ENCODE peak calls at places on chromosome 18, in four cellular contexts. One of them, this sample, is unnamed.

GRCh38 chr18:48819781-48820482 is 130.8 kb downstream of the SMAD7 start:
- DNase-seq in CD8-positive, alpha-beta T cell: no peak
- DNase-seq in A549: no peak
- DNase-seq in pancreas: no peak
- DNase-seq in this sample: no peak

GRCh38 chr18:63881851-63882250 is 5.7 kb upstream of the SERPINB2 start:
- DNase-seq in A549: no peak
- DNase-seq in CD8-positive, alpha-beta T cell: no peak
- DNase-seq in pancreas: no peak
- DNase-seq in this sample: no peak

GRCh38 chr18:56563568-56563967 is 74.8 kb downstream of the TXNL1 start:
- DNase-seq in CD8-positive, alpha-beta T cell: no peak
- DNase-seq in A549: peak; percentile 2
- DNase-seq in pancreas: no peak
- DNase-seq in this sample: no peak

GRCh38 chr18:10279905-10280658 is 174.4 kb upstream of the APCDD1 start:
- DNase-seq in A549: no peak
- DNase-seq in pancreas: no peak
- DNase-seq in CD8-positive, alpha-beta T cell: no peak
- DNase-seq in this sample: no peak

GRCh38 chr18:13611058-13611615 is 115.2 kb downstream of the FAM210A start:
- DNase-seq in CD8-positive, alpha-beta T cell: no peak
- DNase-seq in A549: no peak
- DNase-seq in pancreas: no peak
- DNase-seq in this sample: no peak

GRCh38 chr18:70022636-70023035 is 75.0 kb upstream of the CD226 start:
- DNase-seq in pancreas: no peak
- DNase-seq in A549: no peak
- DNase-seq in CD8-positive, alpha-beta T cell: no peak
- DNase-seq in this sample: no peak

GRCh38 chr18:65983750-65984149 is 232.9 kb downstream of the CDH7 start:
- DNase-seq in pancreas: no peak
- DNase-seq in CD8-positive, alpha-beta T cell: no peak
- DNase-seq in A549: no peak
- DNase-seq in this sample: no peak

GRCh38 chr18:12032786-12033642 is 51.7 kb downstream of the IMPA2 start:
- DNase-seq in CD8-positive, alpha-beta T cell: no peak
- DNase-seq in pancreas: peak; percentile 9
- DNase-seq in A549: no peak
- DNase-seq in this sample: no peak

GRCh38 chr18:21179590-21180220 is 62.3 kb upstream of the GREB1L start:
- DNase-seq in A549: peak; percentile 52
- DNase-seq in CD8-positive, alpha-beta T cell: peak; percentile 48
- DNase-seq in pancreas: peak; percentile 34
- DNase-seq in this sample: peak; percentile 19

GRCh38 chr18:24917767-24918166 is 434.2 kb downstream of the ZNF521 start:
- DNase-seq in A549: no peak
- DNase-seq in CD8-positive, alpha-beta T cell: no peak
- DNase-seq in pancreas: no peak
- DNase-seq in this sample: no peak

GRCh38 chr18:36427369-36427768 is 129.9 kb downstream of the FHOD3 start:
- DNase-seq in pancreas: no peak
- DNase-seq in CD8-positive, alpha-beta T cell: no peak
- DNase-seq in A549: no peak
- DNase-seq in this sample: no peak

GRCh38 chr18:44325903-44326650 is 354.6 kb upstream of the SETBP1 start:
- DNase-seq in A549: peak; percentile 30
- DNase-seq in pancreas: peak; percentile 69
- DNase-seq in CD8-positive, alpha-beta T cell: no peak
- DNase-seq in this sample: no peak

GRCh38 chr18:29531746-29532145 is 1354.8 kb upstream of the CDH2 start:
- DNase-seq in CD8-positive, alpha-beta T cell: no peak
- DNase-seq in A549: no peak
- DNase-seq in pancreas: no peak
- DNase-seq in this sample: no peak

GRCh38 chr18:5556317-5556974 is 12.6 kb upstream of the EPB41L3 start:
- DNase-seq in A549: no peak
- DNase-seq in CD8-positive, alpha-beta T cell: no peak
- DNase-seq in pancreas: no peak
- DNase-seq in this sample: no peak

GRCh38 chr18:13493725-13494124 is 232.6 kb downstream of the FAM210A start:
- DNase-seq in A549: no peak
- DNase-seq in CD8-positive, alpha-beta T cell: no peak
- DNase-seq in pancreas: no peak
- DNase-seq in this sample: no peak

GRCh38 chr18:46315187-46315586 is 211.0 kb downstream of the HAUS1 start:
- DNase-seq in CD8-positive, alpha-beta T cell: no peak
- DNase-seq in A549: no peak
- DNase-seq in pancreas: no peak
- DNase-seq in this sample: no peak

GRCh38 chr18:78528437-78529228 is 451.0 kb upstream of the SALL3 start:
- DNase-seq in CD8-positive, alpha-beta T cell: no peak
- DNase-seq in pancreas: no peak
- DNase-seq in A549: no peak
- DNase-seq in this sample: no peak

GRCh38 chr18:48994044-48994651 is 43.4 kb upstream of the SMAD7 start:
- DNase-seq in CD8-positive, alpha-beta T cell: no peak
- DNase-seq in A549: peak; percentile 58
- DNase-seq in pancreas: no peak
- DNase-seq in this sample: no peak

GRCh38 chr18:76619342-76620315 is 124.6 kb upstream of the ZNF516 start:
- DNase-seq in pancreas: peak; percentile 71
- DNase-seq in CD8-positive, alpha-beta T cell: no peak
- DNase-seq in A549: no peak
- DNase-seq in this sample: no peak
- H3K4me3 ChIP-seq in pancreas: no peak overlapping the region
- H3K4me3 ChIP-seq in CD8-positive, alpha-beta T cell: no peak overlapping the region
- H3K4me3 ChIP-seq in A549: no peak overlapping the region
- H3K4me3 ChIP-seq in this sample: no peak overlapping the region

GRCh38 chr18:54357660-54358494 is at the start of the genes C18orf54 and STARD6:
- DNase-seq in A549: peak; percentile 90
- DNase-seq in pancreas: peak; percentile 85
- DNase-seq in CD8-positive, alpha-beta T cell: peak; percentile 88
- DNase-seq in this sample: peak; percentile 77

GRCh38 chr18:54358495-54358793 is 738 bp downstream of the C18orf54 start:
- DNase-seq in CD8-positive, alpha-beta T cell: no peak
- DNase-seq in A549: no peak
- DNase-seq in pancreas: no peak
- DNase-seq in this sample: no peak

GRCh38 chr18:54357082-54357659 is 487 bp downstream of the STARD6 start:
- DNase-seq in pancreas: no peak
- DNase-seq in CD8-positive, alpha-beta T cell: no peak
- DNase-seq in A549: no peak
- DNase-seq in this sample: no peak

GRCh38 chr18:54360406-54360805 is 2.7 kb downstream of the C18orf54 start:
- DNase-seq in CD8-positive, alpha-beta T cell: no peak
- DNase-seq in pancreas: no peak
- DNase-seq in A549: no peak
- DNase-seq in this sample: no peak

GRCh38 chr18:54359233-54359632 is 1.5 kb downstream of the C18orf54 start:
- DNase-seq in pancreas: no peak
- DNase-seq in CD8-positive, alpha-beta T cell: no peak
- DNase-seq in A549: no peak
- DNase-seq in this sample: no peak
- H3K4me3 ChIP-seq in pancreas: no peak overlapping the region
- H3K4me3 ChIP-seq in CD8-positive, alpha-beta T cell: no peak overlapping the region
- H3K4me3 ChIP-seq in A549: peak overlapping the region; percentile 78
- H3K4me3 ChIP-seq in this sample: peak overlapping the region; percentile 85

DNA sequence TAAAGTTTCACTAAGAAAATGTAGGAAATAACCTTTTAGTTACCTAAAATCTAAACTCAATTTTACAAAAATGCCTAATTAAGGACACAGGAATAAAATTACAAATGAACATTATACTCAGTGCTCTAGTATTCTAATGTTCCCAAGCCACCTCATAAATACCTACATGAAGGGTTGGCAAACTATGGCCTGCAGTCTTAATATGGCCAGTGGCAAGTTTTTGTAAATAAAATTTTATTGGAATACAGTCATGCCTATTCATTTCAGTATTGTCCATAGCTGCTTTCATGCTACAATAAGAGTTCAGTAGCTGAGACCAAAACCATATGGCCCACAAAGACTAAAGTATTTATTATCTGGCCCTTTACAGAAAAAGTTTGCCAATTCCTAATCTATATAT is 53.8 kb downstream of the SS18 start:
- DNase-seq in A549: no peak
- DNase-seq in pancreas: no peak
- DNase-seq in CD8-positive, alpha-beta T cell: no peak
- DNase-seq in this sample: no peak
- H3K4me3 ChIP-seq in A549: no peak overlapping the region
- H3K4me3 ChIP-seq in pancreas: no peak overlapping the region
- H3K4me3 ChIP-seq in CD8-positive, alpha-beta T cell: no peak overlapping the region
- H3K4me3 ChIP-seq in this sample: no peak overlapping the region

GRCh38 chr18:75216212-75216925 is 5.8 kb downstream of the TSHZ1 start:
- DNase-seq in CD8-positive, alpha-beta T cell: no peak
- DNase-seq in pancreas: no peak
- DNase-seq in A549: no peak
- DNase-seq in this sample: no peak
- H3K4me3 ChIP-seq in CD8-positive, alpha-beta T cell: peak overlapping the region; percentile 27
- H3K4me3 ChIP-seq in pancreas: no peak overlapping the region
- H3K4me3 ChIP-seq in A549: no peak overlapping the region
- H3K4me3 ChIP-seq in this sample: no peak overlapping the region

DNA sequence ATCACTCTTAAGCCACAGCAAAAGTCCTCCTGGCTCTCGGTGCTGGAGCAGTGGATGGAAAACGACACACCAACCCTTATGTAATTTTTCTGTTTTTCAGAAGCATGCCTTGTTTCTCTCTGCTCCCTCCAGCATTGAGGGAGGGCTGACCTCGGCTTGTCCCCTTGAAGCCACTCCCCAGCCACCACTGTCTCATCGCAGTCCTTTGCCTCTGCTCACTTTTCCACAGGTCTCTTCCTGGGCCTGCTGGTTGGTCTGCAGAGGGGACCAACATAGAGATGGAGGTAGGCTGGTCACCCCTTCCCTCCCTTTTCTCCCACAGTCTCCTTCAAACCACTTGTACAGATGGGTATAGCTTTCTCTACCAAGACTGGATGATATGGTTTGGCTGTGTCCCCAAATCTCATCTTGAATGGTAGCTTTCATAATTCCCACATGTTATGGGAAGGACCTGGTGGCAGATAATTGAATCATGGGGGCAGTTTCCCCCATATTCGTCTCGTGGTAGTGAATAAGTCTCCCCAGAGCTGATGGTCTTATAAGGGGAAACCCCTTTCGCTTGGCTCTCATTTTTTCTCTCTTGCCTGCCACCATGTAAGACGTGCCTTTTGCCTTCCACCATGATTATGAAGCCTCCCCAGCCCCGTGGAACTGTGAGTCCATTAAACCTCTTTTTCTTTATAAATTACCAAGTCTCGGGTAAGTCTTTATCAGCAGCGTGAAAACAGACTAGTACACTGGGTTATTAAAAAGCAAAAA is 14.3 kb upstream of the RIOK3 start:
- DNase-seq in CD8-positive, alpha-beta T cell: no peak
- DNase-seq in A549: no peak
- DNase-seq in pancreas: no peak
- DNase-seq in this sample: no peak
- H3K4me3 ChIP-seq in CD8-positive, alpha-beta T cell: no peak overlapping the region
- H3K4me3 ChIP-seq in A549: peak overlapping the region; percentile 72
- H3K4me3 ChIP-seq in pancreas: no peak overlapping the region
- H3K4me3 ChIP-seq in this sample: no peak overlapping the region

DNA sequence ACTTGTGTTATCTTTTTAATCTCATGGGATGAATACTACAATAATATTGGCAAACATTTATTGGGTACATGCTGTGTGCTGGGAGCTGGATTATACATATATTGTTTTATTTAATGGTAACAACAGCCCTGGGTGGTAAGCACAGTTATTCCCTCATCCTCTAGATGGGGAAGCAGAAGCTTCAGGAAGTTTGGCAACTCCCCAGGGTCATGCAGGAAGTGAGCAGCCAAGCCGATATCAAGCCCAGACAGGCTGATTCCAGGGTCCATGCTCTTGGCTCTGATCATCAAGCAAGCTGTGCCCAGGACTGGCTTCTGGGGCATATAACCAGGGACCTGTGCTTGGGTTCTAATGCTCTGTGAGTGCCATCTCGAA is 155.8 kb downstream of the ZNF516 start:
- DNase-seq in CD8-positive, alpha-beta T cell: no peak
- DNase-seq in pancreas: no peak
- DNase-seq in A549: no peak
- DNase-seq in this sample: no peak
- H3K4me3 ChIP-seq in CD8-positive, alpha-beta T cell: no peak overlapping the region
- H3K4me3 ChIP-seq in pancreas: no peak overlapping the region
- H3K4me3 ChIP-seq in A549: no peak overlapping the region
- H3K4me3 ChIP-seq in this sample: no peak overlapping the region

GRCh38 chr18:26865557-26865956 is at the start of gene AQP4:
- DNase-seq in pancreas: no peak
- DNase-seq in CD8-positive, alpha-beta T cell: no peak
- DNase-seq in A549: no peak
- DNase-seq in this sample: no peak
- H3K4me3 ChIP-seq in pancreas: no peak within 1 kb of the TSS
- H3K4me3 ChIP-seq in CD8-positive, alpha-beta T cell: no peak within 1 kb of the TSS
- H3K4me3 ChIP-seq in A549: no peak within 1 kb of the TSS
- H3K4me3 ChIP-seq in this sample: no peak within 1 kb of the TSS

GRCh38 chr18:3593904-3594759 is 144.2 kb downstream of the TGIF1 start:
- DNase-seq in CD8-positive, alpha-beta T cell: peak; percentile 89
- DNase-seq in A549: peak; percentile 97
- DNase-seq in pancreas: peak; percentile 88
- DNase-seq in this sample: peak; percentile 85

GRCh38 chr18:3594760-3595241 is 144.8 kb downstream of the TGIF1 start:
- DNase-seq in CD8-positive, alpha-beta T cell: peak; percentile 27
- DNase-seq in A549: peak; percentile 58
- DNase-seq in pancreas: peak; percentile 28
- DNase-seq in this sample: no peak

GRCh38 chr18:3597159-3597977 is 147.4 kb downstream of the TGIF1 start:
- DNase-seq in pancreas: no peak
- DNase-seq in A549: no peak
- DNase-seq in CD8-positive, alpha-beta T cell: no peak
- DNase-seq in this sample: no peak

GRCh38 chr18:3596324-3597158 is 146.6 kb downstream of the TGIF1 start:
- DNase-seq in pancreas: no peak
- DNase-seq in CD8-positive, alpha-beta T cell: peak; percentile 48
- DNase-seq in A549: peak; percentile 88
- DNase-seq in this sample: peak; percentile 45

GRCh38 chr18:3595282-3596273 is 145.6 kb downstream of the TGIF1 start:
- DNase-seq in A549: peak; percentile 83
- DNase-seq in CD8-positive, alpha-beta T cell: no peak
- DNase-seq in pancreas: peak; percentile 66
- DNase-seq in this sample: peak; percentile 66
- H3K4me3 ChIP-seq in A549: peak overlapping the region; percentile 48
- H3K4me3 ChIP-seq in CD8-positive, alpha-beta T cell: peak overlapping the region; percentile 67
- H3K4me3 ChIP-seq in pancreas: peak overlapping the region; percentile 6
- H3K4me3 ChIP-seq in this sample: peak overlapping the region; percentile 54